ENCODE peak calls at places on chromosomes 7 and 10, in seven cellular contexts. J is neural crest cell, W is lower lobe of right lung, V is ovary, S is activated B cell treated with CpG ODN at 0.5 μM for 24 hours, P is tibial nerve, I is upper lobe of right lung. F is an unnamed sample.

GRCh38 chr10:4850400-4850799 is 24.4 kb downstream of the AKR1E2 start:
- DNase-seq in J (no peak), W (no peak), V (no peak), S (no peak), P (no peak), I (no peak), F (no peak)

GRCh38 chr7:112908106-112908505 is 117.9 kb upstream of the TMEM168 start:
- DNase-seq in J (no peak), W (no peak), V (no peak), S (no peak), P (no peak), I (no peak), F (no peak)

GRCh38 chr10:12638103-12638502 is 288.8 kb downstream of the CAMK1D start:
- DNase-seq in J (no peak), W (no peak), V (no peak), S (no peak), P (no peak), I (no peak), F (no peak)

GRCh38 chr10:58260334-58260733 is 7.4 kb downstream of the IPMK start:
- DNase-seq in J (no peak), W (no peak), V (no peak), S (no peak), P (no peak), I (no peak), F (no peak)

GRCh38 chr7:142328006-142328405 is 70.1 kb upstream of the PRSS58 start:
- DNase-seq in J (no peak), W (no peak), V (no peak), S (no peak), P (no peak), I (no peak), F (no peak)

GRCh38 chr10:123009105-123009805 is 449 bp downstream of the ACADSB start:
- DNase-seq in J (peak; percentile 4), W (peak; percentile 51), V (peak; percentile 38), S (peak; percentile 25), P (peak; percentile 6), I (peak; percentile 68), F (no peak)

GRCh38 chr7:94087664-94088352 is 83.7 kb upstream of the BET1 start:
- DNase-seq in J (peak; percentile 25), W (no peak), V (peak; percentile 26), S (no peak), P (peak; percentile 60), I (no peak), F (no peak)

GRCh38 chr7:95737828-95738505 is 34.4 kb upstream of the DYNC1I1 start:
- DNase-seq in J (no peak), W (no peak), V (no peak), S (no peak), P (no peak), I (no peak), F (no peak)

GRCh38 chr7:80629023-80629422 is 9.4 kb upstream of the CD36 start:
- DNase-seq in J (no peak), W (no peak), V (no peak), S (no peak), P (no peak), I (no peak), F (no peak)

GRCh38 chr10:72292223-72292691 is 18.5 kb downstream of the DDIT4 start:
- DNase-seq in J (no peak), W (no peak), V (no peak), S (no peak), P (no peak), I (no peak), F (no peak)

GRCh38 chr7:77833136-77833535 is 34.6 kb downstream of the PHTF2 start:
- DNase-seq in J (no peak), W (no peak), V (no peak), S (no peak), P (no peak), I (no peak), F (no peak)

GRCh38 chr10:98357208-98357836 is 57.7 kb downstream of the PYROXD2 start:
- DNase-seq in J (no peak), W (no peak), V (no peak), S (no peak), P (no peak), I (no peak), F (no peak)

GRCh38 chr10:12874501-12874900 is 127.0 kb downstream of the CCDC3 start:
- DNase-seq in J (no peak), W (no peak), V (no peak), S (no peak), P (no peak), I (no peak), F (no peak)

GRCh38 chr7:17856251-17856650 is 84.0 kb downstream of the SNX13 start:
- DNase-seq in J (no peak), W (no peak), V (no peak), S (no peak), P (no peak), I (no peak), F (no peak)

GRCh38 chr10:35650894-35651293 is 8.8 kb upstream of the FZD8 start:
- DNase-seq in J (no peak), W (no peak), V (no peak), S (no peak), P (no peak), I (no peak), F (no peak)

GRCh38 chr10:58050575-58050974 is 217.1 kb downstream of the IPMK start:
- DNase-seq in J (no peak), W (no peak), V (no peak), S (no peak), P (no peak), I (no peak), F (no peak)

GRCh38 chr7:114426380-114426779 is 11.8 kb downstream of the FOXP2 start:
- DNase-seq in J (no peak), W (no peak), V (no peak), S (no peak), P (no peak), I (no peak), F (no peak)

GRCh38 chr7:114426824-114427223 is 12.2 kb downstream of the FOXP2 start:
- DNase-seq in J (no peak), W (no peak), V (no peak), S (no peak), P (no peak), I (no peak), F (no peak)

GRCh38 chr7:114423218-114423496 is 8.5 kb downstream of the FOXP2 start:
- DNase-seq in J (no peak), W (no peak), V (no peak), S (no peak), P (no peak), I (no peak), F (no peak)

GRCh38 chr7:114419441-114420107 is 5.0 kb downstream of the FOXP2 start:
- DNase-seq in J (no peak), W (no peak), V (no peak), S (no peak), P (no peak), I (no peak), F (no peak)

DNA sequence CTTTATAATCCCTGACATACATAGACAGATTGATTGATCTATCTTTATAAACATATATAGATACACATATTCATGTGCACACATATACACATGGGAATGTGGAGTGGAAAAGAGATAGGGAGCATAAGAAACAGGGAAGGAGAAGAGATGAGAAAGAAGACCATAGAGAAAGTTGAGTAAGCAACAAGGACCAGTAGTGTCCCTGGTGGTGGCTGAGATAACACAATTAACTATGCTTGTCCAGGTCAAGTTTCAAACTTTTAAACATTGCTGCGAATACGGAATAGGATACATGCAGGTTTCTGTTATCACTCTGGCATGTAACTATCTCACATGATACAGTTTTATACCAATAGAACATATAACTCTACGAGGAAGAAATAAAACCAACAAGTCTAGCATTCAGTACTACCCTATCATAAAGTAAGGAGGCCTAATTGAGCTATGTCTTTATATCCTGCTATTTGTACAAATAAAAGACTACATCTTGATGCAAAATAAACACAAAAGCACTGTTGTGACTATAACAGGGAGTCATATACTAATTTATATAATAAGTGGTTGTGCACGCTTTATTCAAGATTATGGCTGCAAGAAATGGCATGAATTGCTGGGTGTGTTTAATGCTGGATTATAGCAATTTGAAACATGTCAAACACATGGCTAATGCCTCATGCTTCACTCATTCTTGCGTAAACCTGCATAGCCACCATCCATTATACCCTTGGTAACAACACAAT is 8.0 kb downstream of the FOXP2 start:
- DNase-seq in J (no peak), W (no peak), V (no peak), S (no peak), P (no peak), I (no peak), F (no peak)
- TF ChIP-seq CTCF in J (peak; percentile 54), W (no peak), V (no peak), S (no peak), P (no peak), I (no peak), F (peak; percentile 62)

DNA sequence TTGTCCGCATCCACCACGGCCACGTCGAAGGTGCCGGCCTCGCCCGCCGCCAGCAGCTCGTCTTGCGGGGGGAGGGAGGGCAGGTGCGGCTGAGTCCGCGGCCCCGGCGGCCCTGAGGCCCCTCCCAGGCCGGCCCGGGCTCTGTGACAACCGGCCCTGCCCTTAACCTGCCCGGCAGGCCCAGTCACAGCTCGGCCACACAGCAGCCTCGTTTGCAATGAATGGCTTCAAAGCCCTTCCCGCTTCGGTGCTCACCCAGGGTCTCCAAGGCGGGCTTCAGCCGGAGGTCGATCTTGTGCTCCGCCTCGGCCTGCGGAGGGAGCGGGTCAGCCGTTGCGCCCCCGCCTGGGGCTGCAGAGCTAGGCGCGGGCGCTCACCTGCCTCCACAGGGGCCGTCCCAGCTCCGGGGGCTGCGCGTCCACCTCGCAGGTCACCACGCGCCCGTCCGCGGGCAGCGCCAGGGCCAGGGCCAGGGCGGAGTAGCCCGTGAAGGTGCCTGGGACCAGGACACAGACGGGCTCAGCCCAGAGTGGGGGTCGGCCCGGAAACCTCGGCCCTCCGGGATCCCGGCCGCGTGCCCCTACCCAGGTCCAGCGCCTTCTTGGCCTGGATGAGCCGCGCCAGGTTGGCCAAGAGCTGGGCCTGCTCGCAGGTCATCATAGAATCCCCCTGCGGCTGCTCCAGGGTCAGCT is 928 bp downstream of the COMTD1 start:
- DNase-seq in J (peak; percentile 31), W (no peak), V (no peak), S (no peak), P (no peak), I (no peak), F (no peak)
- TF ChIP-seq CTCF in J (peak; percentile 15), W (no peak), V (no peak), S (no peak), P (no peak), I (no peak), F (no peak)

GRCh38 chr7:104267701-104268368 is 60.0 kb upstream of the ORC5 start:
- DNase-seq in J (no peak), W (no peak), V (no peak), S (no peak), P (no peak), I (no peak), F (no peak)
- TF ChIP-seq CTCF in J (peak; percentile 65), W (peak; percentile 34), V (no peak), S (no peak), P (peak; percentile 18), I (peak; percentile 51), F (peak; percentile 84)

GRCh38 chr7:117871401-117871777 is 1.9 kb downstream of the CTTNBP2 start:
- DNase-seq in J (no peak), W (no peak), V (no peak), S (no peak), P (no peak), I (no peak), F (no peak)

GRCh38 chr7:117871778-117872538 is 1.3 kb downstream of the CTTNBP2 start:
- DNase-seq in J (peak; percentile 7), W (no peak), V (peak; percentile 37), S (no peak), P (peak; percentile 17), I (no peak), F (no peak)

GRCh38 chr7:117873056-117873932 is at the start of gene CTTNBP2:
- DNase-seq in J (peak; percentile 51), W (peak; percentile 59), V (peak; percentile 58), S (no peak), P (peak; percentile 25), I (peak; percentile 76), F (peak; percentile 92)

GRCh38 chr7:117873933-117874530 is 791 bp upstream of the CTTNBP2 start:
- DNase-seq in J (no peak), W (no peak), V (no peak), S (no peak), P (no peak), I (no peak), F (no peak)

GRCh38 chr7:117872565-117873055 is 631 bp downstream of the CTTNBP2 start:
- DNase-seq in J (peak; percentile 20), W (no peak), V (peak; percentile 40), S (no peak), P (peak; percentile 24), I (no peak), F (no peak)
- TF ChIP-seq CTCF in J (no peak), W (no peak), V (no peak), S (no peak), P (no peak), I (peak; percentile 5), F (peak; percentile 51)

F was measured in chondrocyte.